ENCODE peak calls at places on chromosomes 11 and 22, in ten cellular contexts. Q is psoas muscle, T is cardiac muscle cell, B is osteoblast, W is IMR-90, K is tibial nerve, Z is H1, I is endothelial cell, C is lower lobe of right lung, O is Caco-2. E is an unnamed sample.

GRCh38 chr11:133937468-133937867 is 19.3 kb downstream of the IGSF9B start:
- DNase-seq in Q (no peak), T (no peak), B (no peak), W (no peak), K (no peak), Z (no peak), I (no peak), C (no peak), O (no peak), E (no peak)

GRCh38 chr11:67483901-67484665 is 1.3 kb downstream of the AIP start:
- DNase-seq in Q (no peak), T (no peak), B (peak), W (no peak), K (no peak), Z (no peak), I (no peak), C (no peak), O (peak), E (no peak)

GRCh38 chr11:76680517-76681425 is 10.2 kb upstream of the LRRC32 start:
- DNase-seq in Q (peak), T (peak), B (peak), W (peak), K (peak), Z (peak), I (peak), C (peak), O (peak), E (peak)

GRCh38 chr22:33465554-33465953 is 407.4 kb upstream of the SYN3 start:
- DNase-seq in Q (no peak), T (no peak), B (no peak), W (no peak), K (no peak), Z (no peak), I (no peak), C (no peak), O (no peak), E (no peak)

GRCh38 chr11:58164389-58164788 is 24.5 kb upstream of the OR9Q2 start:
- DNase-seq in Q (no peak), T (no peak), B (no peak), W (no peak), K (no peak), Z (no peak), I (no peak), C (no peak), O (no peak), E (no peak)

GRCh38 chr11:45538939-45539338 is 126.5 kb downstream of the CHST1 start:
- DNase-seq in Q (no peak), T (no peak), B (no peak), W (no peak), K (no peak), Z (no peak), I (no peak), C (no peak), O (no peak), E (no peak)

GRCh38 chr11:130407978-130408377 is 20.4 kb downstream of the ADAMTS8 start:
- DNase-seq in Q (peak), T (no peak), B (peak), W (peak), K (no peak), Z (no peak), I (no peak), C (no peak), O (no peak), E (no peak)

GRCh38 chr11:118241191-118242098 is 10.7 kb downstream of the MPZL3 start:
- DNase-seq in Q (no peak), T (no peak), B (no peak), W (no peak), K (no peak), Z (no peak), I (peak), C (peak), O (peak), E (peak)

GRCh38 chr11:132576706-132577105 is 955.6 kb downstream of the OPCML start:
- DNase-seq in Q (no peak), T (no peak), B (peak), W (peak), K (no peak), Z (peak), I (no peak), C (no peak), O (peak), E (no peak)

GRCh38 chr11:2796508-2797180 is 88.9 kb downstream of the CDKN1C start:
- DNase-seq in Q (peak), T (no peak), B (peak), W (no peak), K (peak), Z (no peak), I (no peak), C (peak), O (peak), E (no peak)

GRCh38 chr11:72702096-72702495 is 27.9 kb upstream of the PDE2A start:
- DNase-seq in Q (no peak), T (no peak), B (no peak), W (no peak), K (no peak), Z (no peak), I (no peak), C (no peak), O (no peak), E (no peak)

GRCh38 chr11:33375688-33376311 is 118.6 kb downstream of the HIPK3 start:
- DNase-seq in Q (no peak), T (peak), B (peak), W (peak), K (no peak), Z (no peak), I (peak), C (no peak), O (no peak), E (no peak)

GRCh38 chr22:24208012-24208749 is 26.9 kb downstream of the SUSD2 start:
- DNase-seq in Q (peak), T (no peak), B (peak), W (peak), K (no peak), Z (no peak), I (no peak), C (no peak), O (no peak), E (no peak)

GRCh38 chr22:41828516-41828915 is 4.4 kb upstream of the SREBF2 start:
- DNase-seq in Q (no peak), T (no peak), B (no peak), W (no peak), K (no peak), Z (no peak), I (no peak), C (no peak), O (no peak), E (no peak)

GRCh38 chr11:43833657-43834073 is 47.0 kb upstream of the ALKBH3 start:
- DNase-seq in Q (no peak), T (no peak), B (no peak), W (peak), K (no peak), Z (no peak), I (no peak), C (no peak), O (no peak), E (no peak)

GRCh38 chr11:66316849-66317251 is at the start of gene CD248:
- DNase-seq in Q (peak), T (peak), B (peak), W (peak), K (peak), Z (no peak), I (peak), C (no peak), O (no peak), E (peak)

GRCh38 chr11:110962907-110963306 is 250.7 kb upstream of the ARHGAP20 start:
- DNase-seq in Q (no peak), T (no peak), B (no peak), W (peak), K (no peak), Z (no peak), I (no peak), C (no peak), O (no peak), E (no peak)

GRCh38 chr11:64036081-64037026 is 623 bp downstream of the FLRT1 start:
- DNase-seq in Q (peak), T (peak), B (peak), W (peak), K (no peak), Z (no peak), I (no peak), C (no peak), O (no peak), E (no peak)

GRCh38 chr11:119673389-119674336 is 55.3 kb downstream of the NECTIN1 start:
- DNase-seq in Q (no peak), T (no peak), B (no peak), W (no peak), K (no peak), Z (no peak), I (no peak), C (no peak), O (no peak), E (peak)

GRCh38 chr11:87529486-87529885 is 491.8 kb downstream of the TMEM135 start:
- DNase-seq in Q (no peak), T (no peak), B (no peak), W (no peak), K (no peak), Z (no peak), I (no peak), C (no peak), O (no peak), E (no peak)

GRCh38 chr22:42930810-42931420 is 73.8 kb upstream of the ARFGAP3 start:
- DNase-seq in Q (peak), T (no peak), B (peak), W (peak), K (no peak), Z (no peak), I (no peak), C (no peak), O (no peak), E (peak)

GRCh38 chr11:20511982-20512381 is 87.4 kb upstream of the SLC6A5 start:
- DNase-seq in Q (no peak), T (peak), B (no peak), W (no peak), K (no peak), Z (no peak), I (no peak), C (no peak), O (no peak), E (no peak)

GRCh38 chr11:107816028-107816427 is 42.6 kb downstream of the SLC35F2 start:
- DNase-seq in Q (no peak), T (no peak), B (no peak), W (no peak), K (no peak), Z (no peak), I (no peak), C (no peak), O (no peak), E (no peak)

GRCh38 chr11:33633251-33634003 is 67.2 kb downstream of the C11orf91 start:
- DNase-seq in Q (no peak), T (no peak), B (peak), W (peak), K (no peak), Z (peak), I (no peak), C (no peak), O (peak), E (no peak)

GRCh38 chr22:39252461-39253391 is 7.9 kb upstream of the PDGFB start:
- DNase-seq in Q (peak), T (no peak), B (no peak), W (peak), K (no peak), Z (no peak), I (no peak), C (no peak), O (no peak), E (no peak)

GRCh38 chr11:44036811-44037657 is 10.7 kb upstream of the ACCSL start:
- DNase-seq in Q (peak), T (peak), B (peak), W (peak), K (peak), Z (peak), I (peak), C (peak), O (peak), E (peak)

GRCh38 chr11:128365044-128365443 is 222.3 kb downstream of the ETS1 start:
- DNase-seq in Q (no peak), T (peak), B (peak), W (peak), K (no peak), Z (no peak), I (peak), C (no peak), O (no peak), E (no peak)

DNA sequence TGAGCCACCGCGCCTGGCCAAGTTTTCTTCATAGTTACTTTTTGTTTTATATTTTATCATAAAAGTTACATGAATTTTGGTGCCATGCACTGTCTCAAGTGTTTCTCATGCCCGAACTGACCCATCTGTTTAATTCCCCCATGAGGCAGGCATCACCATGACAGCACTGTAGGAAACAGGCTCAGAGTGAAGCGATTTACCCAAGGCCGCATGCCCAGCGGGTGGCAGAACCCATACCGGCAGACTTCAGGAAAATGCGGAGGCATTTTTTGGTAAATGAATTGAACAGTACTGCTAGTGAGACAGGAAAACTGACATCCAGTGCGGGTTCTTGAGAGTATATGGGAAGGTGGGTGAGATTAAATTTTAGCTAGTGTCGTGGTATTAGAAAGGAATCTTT is 19.0 kb downstream of the CECR2 start:
- DNase-seq in Q (no peak), T (no peak), B (no peak), W (no peak), K (no peak), Z (no peak), I (no peak), C (no peak), O (no peak), E (no peak)
- TF ChIP-seq CTCF in Q (no peak), T (no peak), B (no peak), W (no peak), K (no peak), Z (no peak), I (no peak), C (no peak), O (no peak), E (no peak)

GRCh38 chr11:104879514-104880190 is 18.6 kb downstream of the CASP12 start:
- DNase-seq in Q (no peak), T (no peak), B (no peak), W (no peak), K (no peak), Z (no peak), I (no peak), C (no peak), O (no peak), E (no peak)
- TF ChIP-seq CTCF in Q (no peak), T (no peak), B (no peak), W (no peak), K (no peak), Z (no peak), I (no peak), C (no peak), O (peak), E (no peak)

DNA sequence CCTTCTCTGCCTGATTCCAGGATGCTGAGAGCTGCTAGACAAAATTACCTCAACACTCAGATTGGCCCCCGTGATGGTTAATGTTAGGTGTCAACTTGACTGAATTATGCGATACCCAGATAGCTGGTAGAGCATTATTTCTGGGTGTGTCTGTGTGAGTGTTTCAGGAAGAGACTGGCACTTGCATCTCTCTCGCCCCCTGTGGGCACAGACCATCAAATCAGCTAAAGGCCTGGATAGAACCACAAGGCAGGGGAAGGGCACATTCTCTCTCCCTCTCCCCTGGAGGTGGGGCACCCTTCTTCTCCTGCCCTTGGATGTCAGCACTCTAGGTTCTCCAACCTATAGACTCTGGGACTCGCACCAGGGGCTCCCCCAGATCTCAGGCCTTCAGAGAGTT is 79.7 kb downstream of the KIRREL3 start:
- DNase-seq in Q (no peak), T (no peak), B (no peak), W (no peak), K (no peak), Z (no peak), I (no peak), C (no peak), O (no peak), E (no peak)
- TF ChIP-seq CTCF in Q (no peak), T (no peak), B (no peak), W (no peak), K (no peak), Z (peak), I (no peak), C (no peak), O (no peak), E (no peak)

DNA sequence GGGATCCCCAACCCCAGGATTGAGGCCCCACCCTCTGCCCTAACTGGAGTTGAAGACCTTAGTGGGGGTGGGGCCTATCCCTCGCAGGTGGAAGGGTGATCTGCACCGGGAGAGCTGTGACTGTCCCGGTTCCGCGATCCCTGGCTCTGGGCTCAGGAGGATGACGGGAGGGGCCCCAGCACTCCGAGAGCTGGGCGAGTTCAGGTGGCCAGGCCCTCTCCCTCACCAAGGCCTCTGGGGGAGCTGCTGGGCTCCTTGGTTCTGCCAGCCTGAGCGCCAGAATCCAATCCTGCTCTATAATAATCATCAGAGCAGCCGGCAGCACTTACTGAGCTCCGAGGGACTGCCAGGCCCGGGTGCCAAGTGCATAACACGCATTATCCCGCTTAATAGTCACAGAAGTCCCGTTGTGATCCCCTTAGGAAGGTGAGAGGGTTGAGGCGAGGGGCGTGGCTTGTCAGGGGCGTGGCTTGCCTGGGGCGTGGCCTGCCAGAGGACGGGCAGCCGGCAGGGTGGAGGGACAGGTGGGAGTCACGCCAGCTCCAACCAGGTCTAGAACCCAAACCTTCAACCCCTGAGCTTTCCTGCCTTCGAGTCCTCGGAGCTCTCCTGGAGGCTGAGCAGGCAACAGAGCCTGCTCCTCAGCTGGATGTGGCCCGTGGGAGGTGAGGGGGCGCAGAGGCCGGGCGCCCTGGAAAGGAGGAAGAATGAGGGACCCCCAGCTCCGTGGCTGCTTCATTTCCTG is 7.2 kb upstream of the SYT7 start:
- DNase-seq in Q (peak), T (peak), B (peak), W (no peak), K (no peak), Z (no peak), I (peak), C (peak), O (peak), E (peak)
- TF ChIP-seq CTCF in Q (peak), T (peak), B (peak), W (peak), K (no peak), Z (peak), I (no peak), C (peak), O (peak), E (no peak)

DNA sequence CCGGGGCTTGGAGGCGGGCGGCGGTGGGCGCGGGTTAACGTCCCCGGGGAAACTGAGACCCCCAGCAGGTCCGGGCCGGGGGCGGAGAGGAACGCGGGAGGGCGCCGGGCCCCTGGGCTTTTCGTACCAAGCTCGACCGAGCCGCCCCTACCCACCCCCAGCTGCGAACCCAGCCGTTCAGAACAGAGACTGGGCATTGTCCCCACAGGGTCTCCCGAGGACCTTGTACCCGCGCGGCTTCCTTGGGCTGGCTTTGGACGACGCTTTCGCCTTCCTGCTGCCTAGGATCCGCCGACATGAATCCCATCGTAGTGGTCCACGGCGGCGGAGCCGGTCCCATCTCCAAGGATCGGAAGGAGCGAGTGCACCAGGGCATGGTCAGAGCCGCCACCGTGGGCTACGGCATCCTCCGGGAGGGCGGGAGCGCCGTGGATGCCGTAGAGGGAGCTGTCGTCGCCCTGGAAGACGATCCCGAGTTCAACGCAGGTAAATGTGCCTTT is 484 bp downstream of the ASRGL1 start:
- DNase-seq in Q (peak), T (peak), B (no peak), W (no peak), K (no peak), Z (no peak), I (peak), C (peak), O (peak), E (peak)
- TF ChIP-seq CTCF in Q (no peak), T (no peak), B (no peak), W (no peak), K (no peak), Z (no peak), I (no peak), C (no peak), O (no peak), E (no peak)

DNA sequence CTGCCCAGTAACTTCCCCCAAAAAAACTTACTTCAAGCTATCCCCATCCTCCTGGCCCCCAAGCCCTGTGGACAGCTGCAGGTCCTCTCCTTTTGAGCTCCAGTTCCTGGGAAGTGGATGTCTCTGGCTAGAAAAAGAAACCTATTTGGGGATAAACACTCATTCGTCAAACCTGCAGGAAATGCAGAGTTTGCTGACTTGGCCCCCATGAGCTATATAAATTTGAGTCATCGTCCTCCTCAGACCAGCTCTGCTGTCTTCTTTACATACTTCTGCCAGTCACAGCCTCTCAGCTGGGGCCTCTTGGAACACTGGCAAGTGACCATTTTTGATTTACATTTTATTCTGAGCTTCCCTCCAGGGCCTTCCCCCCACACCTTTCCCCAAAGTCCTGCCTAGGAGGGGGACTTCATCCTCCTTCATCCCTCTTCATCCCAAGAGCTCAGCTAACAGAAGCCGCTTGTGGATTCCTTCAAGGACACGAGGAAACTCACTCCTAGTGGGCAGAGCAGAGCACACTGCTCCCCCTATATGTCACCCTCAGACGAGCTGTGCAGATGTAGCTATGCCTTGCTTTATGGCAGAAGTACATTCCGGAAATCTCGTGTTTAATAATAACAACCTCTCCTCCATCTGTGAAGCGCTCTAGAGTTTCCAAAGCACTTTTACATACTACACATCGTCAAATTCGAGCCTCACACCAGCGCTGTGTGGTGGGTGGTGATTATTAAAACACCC is 131.8 kb downstream of the FEZ1 start:
- DNase-seq in Q (no peak), T (no peak), B (no peak), W (peak), K (no peak), Z (no peak), I (no peak), C (no peak), O (no peak), E (no peak)
- TF ChIP-seq CTCF in Q (no peak), T (no peak), B (peak), W (peak), K (no peak), Z (peak), I (no peak), C (no peak), O (no peak), E (no peak)

DNA sequence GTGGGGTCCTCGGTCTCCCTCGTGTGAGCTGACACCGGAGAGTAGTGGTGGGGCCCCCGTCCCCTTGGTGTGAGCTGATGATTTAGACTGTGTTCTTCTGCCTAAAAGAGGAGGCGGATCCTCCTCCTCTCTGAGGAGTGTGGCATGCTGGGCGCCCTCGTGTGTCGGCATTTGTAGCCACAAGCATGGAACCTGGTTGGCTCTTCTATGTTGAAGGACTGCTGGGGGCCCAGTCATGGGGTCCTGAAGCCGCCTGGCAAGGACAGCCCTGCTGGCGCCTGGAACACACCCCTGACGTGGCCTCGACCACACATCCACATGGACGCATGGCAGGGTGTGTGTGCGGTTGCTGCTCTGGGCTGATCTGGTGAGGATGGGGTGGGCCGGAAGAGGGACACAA is 50.2 kb downstream of the AP2A2 start:
- DNase-seq in Q (no peak), T (peak), B (peak), W (peak), K (no peak), Z (peak), I (peak), C (no peak), O (no peak), E (peak)
- TF ChIP-seq CTCF in Q (no peak), T (peak), B (peak), W (peak), K (no peak), Z (peak), I (no peak), C (no peak), O (no peak), E (no peak)